ENCODE peak calls at places on chromosomes 2 and 18, in ten cellular contexts. One of them, this sample, is unnamed.

GRCh38 chr18:449374-449773 is 51.1 kb downstream of the COLEC12 start:
- DNase-seq in omental fat pad: no peak
- DNase-seq in activated T-cell treated with anti-CD3 and anti-CD28 coated beads for 1 hour: no peak
- DNase-seq in ACHN: no peak
- DNase-seq in stimulated activated naive CD8-positive, alpha-beta T cell treated with anti-CD3 and anti-CD28 coated beads, Interleukin-15, Interleukin-2, amounts not matched to agents 100 U/mL and 50 U/mL, for 24 hours: no peak
- DNase-seq in tibial artery: no peak
- DNase-seq in stimulated activated CD8-positive, alpha-beta memory T cell treated with anti-CD3 and anti-CD28 coated beads, Interleukin-15, amount 100 ng/mL, for 4 hours: no peak
- DNase-seq in OCI-LY7: no peak
- DNase-seq in HT1080: no peak
- DNase-seq in stomach: peak
- DNase-seq in this sample: no peak

GRCh38 chr2:241935314-241935713 is 65.8 kb downstream of the RTP5 start:
- DNase-seq in OCI-LY7: no peak
- DNase-seq in stimulated activated CD8-positive, alpha-beta memory T cell treated with anti-CD3 and anti-CD28 coated beads, Interleukin-15, amount 100 ng/mL, for 4 hours: no peak
- DNase-seq in activated T-cell treated with anti-CD3 and anti-CD28 coated beads for 1 hour: no peak
- DNase-seq in omental fat pad: no peak
- DNase-seq in stomach: no peak
- DNase-seq in tibial artery: no peak
- DNase-seq in stimulated activated naive CD8-positive, alpha-beta T cell treated with anti-CD3 and anti-CD28 coated beads, Interleukin-15, Interleukin-2, amounts not matched to agents 100 U/mL and 50 U/mL, for 24 hours: no peak
- DNase-seq in ACHN: no peak
- DNase-seq in HT1080: peak
- DNase-seq in this sample: peak

GRCh38 chr18:67916142-67916541 is 399.6 kb upstream of the DSEL start:
- DNase-seq in stimulated activated naive CD8-positive, alpha-beta T cell treated with anti-CD3 and anti-CD28 coated beads, Interleukin-15, Interleukin-2, amounts not matched to agents 100 U/mL and 50 U/mL, for 24 hours: no peak
- DNase-seq in omental fat pad: no peak
- DNase-seq in tibial artery: no peak
- DNase-seq in activated T-cell treated with anti-CD3 and anti-CD28 coated beads for 1 hour: no peak
- DNase-seq in ACHN: no peak
- DNase-seq in stomach: no peak
- DNase-seq in HT1080: no peak
- DNase-seq in OCI-LY7: no peak
- DNase-seq in stimulated activated CD8-positive, alpha-beta memory T cell treated with anti-CD3 and anti-CD28 coated beads, Interleukin-15, amount 100 ng/mL, for 4 hours: no peak
- DNase-seq in this sample: no peak

GRCh38 chr18:75075016-75075305 is 134.0 kb downstream of the PTGR3 start:
- DNase-seq in activated T-cell treated with anti-CD3 and anti-CD28 coated beads for 1 hour: no peak
- DNase-seq in HT1080: no peak
- DNase-seq in stomach: no peak
- DNase-seq in omental fat pad: no peak
- DNase-seq in OCI-LY7: no peak
- DNase-seq in ACHN: no peak
- DNase-seq in tibial artery: no peak
- DNase-seq in stimulated activated naive CD8-positive, alpha-beta T cell treated with anti-CD3 and anti-CD28 coated beads, Interleukin-15, Interleukin-2, amounts not matched to agents 100 U/mL and 50 U/mL, for 24 hours: no peak
- DNase-seq in stimulated activated CD8-positive, alpha-beta memory T cell treated with anti-CD3 and anti-CD28 coated beads, Interleukin-15, amount 100 ng/mL, for 4 hours: no peak
- DNase-seq in this sample: no peak

GRCh38 chr2:67216881-67217280 is 180.3 kb upstream of the ETAA1 start:
- DNase-seq in tibial artery: no peak
- DNase-seq in activated T-cell treated with anti-CD3 and anti-CD28 coated beads for 1 hour: no peak
- DNase-seq in stomach: no peak
- DNase-seq in omental fat pad: no peak
- DNase-seq in OCI-LY7: no peak
- DNase-seq in ACHN: no peak
- DNase-seq in stimulated activated CD8-positive, alpha-beta memory T cell treated with anti-CD3 and anti-CD28 coated beads, Interleukin-15, amount 100 ng/mL, for 4 hours: no peak
- DNase-seq in stimulated activated naive CD8-positive, alpha-beta T cell treated with anti-CD3 and anti-CD28 coated beads, Interleukin-15, Interleukin-2, amounts not matched to agents 100 U/mL and 50 U/mL, for 24 hours: no peak
- DNase-seq in HT1080: no peak
- DNase-seq in this sample: no peak

GRCh38 chr2:182379235-182379634 is 47.6 kb downstream of the PDE1A start:
- DNase-seq in activated T-cell treated with anti-CD3 and anti-CD28 coated beads for 1 hour: no peak
- DNase-seq in ACHN: no peak
- DNase-seq in OCI-LY7: no peak
- DNase-seq in omental fat pad: no peak
- DNase-seq in stimulated activated CD8-positive, alpha-beta memory T cell treated with anti-CD3 and anti-CD28 coated beads, Interleukin-15, amount 100 ng/mL, for 4 hours: no peak
- DNase-seq in stimulated activated naive CD8-positive, alpha-beta T cell treated with anti-CD3 and anti-CD28 coated beads, Interleukin-15, Interleukin-2, amounts not matched to agents 100 U/mL and 50 U/mL, for 24 hours: no peak
- DNase-seq in HT1080: no peak
- DNase-seq in stomach: no peak
- DNase-seq in tibial artery: no peak
- DNase-seq in this sample: no peak

GRCh38 chr18:78696698-78697435 is 282.8 kb upstream of the SALL3 start:
- DNase-seq in tibial artery: no peak
- DNase-seq in stimulated activated CD8-positive, alpha-beta memory T cell treated with anti-CD3 and anti-CD28 coated beads, Interleukin-15, amount 100 ng/mL, for 4 hours: no peak
- DNase-seq in stomach: no peak
- DNase-seq in stimulated activated naive CD8-positive, alpha-beta T cell treated with anti-CD3 and anti-CD28 coated beads, Interleukin-15, Interleukin-2, amounts not matched to agents 100 U/mL and 50 U/mL, for 24 hours: no peak
- DNase-seq in HT1080: no peak
- DNase-seq in activated T-cell treated with anti-CD3 and anti-CD28 coated beads for 1 hour: no peak
- DNase-seq in omental fat pad: no peak
- DNase-seq in OCI-LY7: no peak
- DNase-seq in ACHN: no peak
- DNase-seq in this sample: no peak

GRCh38 chr18:31680836-31681568 is 3.4 kb downstream of the B4GALT6 start:
- DNase-seq in stimulated activated CD8-positive, alpha-beta memory T cell treated with anti-CD3 and anti-CD28 coated beads, Interleukin-15, amount 100 ng/mL, for 4 hours: no peak
- DNase-seq in HT1080: peak
- DNase-seq in ACHN: peak
- DNase-seq in stomach: no peak
- DNase-seq in stimulated activated naive CD8-positive, alpha-beta T cell treated with anti-CD3 and anti-CD28 coated beads, Interleukin-15, Interleukin-2, amounts not matched to agents 100 U/mL and 50 U/mL, for 24 hours: no peak
- DNase-seq in tibial artery: no peak
- DNase-seq in activated T-cell treated with anti-CD3 and anti-CD28 coated beads for 1 hour: no peak
- DNase-seq in OCI-LY7: peak
- DNase-seq in omental fat pad: no peak
- DNase-seq in this sample: no peak

GRCh38 chr18:39627936-39628335 is 2062.3 kb upstream of the CELF4 start:
- DNase-seq in HT1080: no peak
- DNase-seq in stimulated activated naive CD8-positive, alpha-beta T cell treated with anti-CD3 and anti-CD28 coated beads, Interleukin-15, Interleukin-2, amounts not matched to agents 100 U/mL and 50 U/mL, for 24 hours: no peak
- DNase-seq in tibial artery: no peak
- DNase-seq in activated T-cell treated with anti-CD3 and anti-CD28 coated beads for 1 hour: no peak
- DNase-seq in OCI-LY7: no peak
- DNase-seq in stimulated activated CD8-positive, alpha-beta memory T cell treated with anti-CD3 and anti-CD28 coated beads, Interleukin-15, amount 100 ng/mL, for 4 hours: no peak
- DNase-seq in stomach: no peak
- DNase-seq in ACHN: no peak
- DNase-seq in omental fat pad: no peak
- DNase-seq in this sample: no peak

GRCh38 chr2:69253893-69254292 is 133.1 kb downstream of the GFPT1 start:
- DNase-seq in OCI-LY7: no peak
- DNase-seq in omental fat pad: no peak
- DNase-seq in ACHN: peak
- DNase-seq in stimulated activated CD8-positive, alpha-beta memory T cell treated with anti-CD3 and anti-CD28 coated beads, Interleukin-15, amount 100 ng/mL, for 4 hours: no peak
- DNase-seq in tibial artery: peak
- DNase-seq in stimulated activated naive CD8-positive, alpha-beta T cell treated with anti-CD3 and anti-CD28 coated beads, Interleukin-15, Interleukin-2, amounts not matched to agents 100 U/mL and 50 U/mL, for 24 hours: no peak
- DNase-seq in stomach: no peak
- DNase-seq in HT1080: peak
- DNase-seq in activated T-cell treated with anti-CD3 and anti-CD28 coated beads for 1 hour: no peak
- DNase-seq in this sample: peak

GRCh38 chr18:22559414-22560282 is 141.9 kb upstream of the CTAGE1 start:
- DNase-seq in ACHN: peak
- DNase-seq in stimulated activated CD8-positive, alpha-beta memory T cell treated with anti-CD3 and anti-CD28 coated beads, Interleukin-15, amount 100 ng/mL, for 4 hours: no peak
- DNase-seq in tibial artery: peak
- DNase-seq in stomach: peak
- DNase-seq in stimulated activated naive CD8-positive, alpha-beta T cell treated with anti-CD3 and anti-CD28 coated beads, Interleukin-15, Interleukin-2, amounts not matched to agents 100 U/mL and 50 U/mL, for 24 hours: peak
- DNase-seq in activated T-cell treated with anti-CD3 and anti-CD28 coated beads for 1 hour: no peak
- DNase-seq in HT1080: no peak
- DNase-seq in omental fat pad: no peak
- DNase-seq in OCI-LY7: no peak
- DNase-seq in this sample: no peak

GRCh38 chr2:183807870-183808269 is 683.6 kb downstream of the NUP35 start:
- DNase-seq in tibial artery: no peak
- DNase-seq in omental fat pad: no peak
- DNase-seq in stimulated activated CD8-positive, alpha-beta memory T cell treated with anti-CD3 and anti-CD28 coated beads, Interleukin-15, amount 100 ng/mL, for 4 hours: no peak
- DNase-seq in ACHN: no peak
- DNase-seq in activated T-cell treated with anti-CD3 and anti-CD28 coated beads for 1 hour: no peak
- DNase-seq in HT1080: no peak
- DNase-seq in stomach: no peak
- DNase-seq in OCI-LY7: no peak
- DNase-seq in stimulated activated naive CD8-positive, alpha-beta T cell treated with anti-CD3 and anti-CD28 coated beads, Interleukin-15, Interleukin-2, amounts not matched to agents 100 U/mL and 50 U/mL, for 24 hours: no peak
- DNase-seq in this sample: no peak

GRCh38 chr2:209688388-209688787 is 83.2 kb upstream of the UNC80 start:
- DNase-seq in activated T-cell treated with anti-CD3 and anti-CD28 coated beads for 1 hour: no peak
- DNase-seq in omental fat pad: no peak
- DNase-seq in stimulated activated naive CD8-positive, alpha-beta T cell treated with anti-CD3 and anti-CD28 coated beads, Interleukin-15, Interleukin-2, amounts not matched to agents 100 U/mL and 50 U/mL, for 24 hours: no peak
- DNase-seq in stomach: no peak
- DNase-seq in ACHN: peak
- DNase-seq in HT1080: peak
- DNase-seq in OCI-LY7: no peak
- DNase-seq in stimulated activated CD8-positive, alpha-beta memory T cell treated with anti-CD3 and anti-CD28 coated beads, Interleukin-15, amount 100 ng/mL, for 4 hours: no peak
- DNase-seq in tibial artery: no peak
- DNase-seq in this sample: no peak

GRCh38 chr2:206368933-206369569 is 74.3 kb upstream of the ADAM23 start:
- DNase-seq in OCI-LY7: no peak
- DNase-seq in stomach: no peak
- DNase-seq in stimulated activated naive CD8-positive, alpha-beta T cell treated with anti-CD3 and anti-CD28 coated beads, Interleukin-15, Interleukin-2, amounts not matched to agents 100 U/mL and 50 U/mL, for 24 hours: no peak
- DNase-seq in stimulated activated CD8-positive, alpha-beta memory T cell treated with anti-CD3 and anti-CD28 coated beads, Interleukin-15, amount 100 ng/mL, for 4 hours: no peak
- DNase-seq in HT1080: no peak
- DNase-seq in activated T-cell treated with anti-CD3 and anti-CD28 coated beads for 1 hour: no peak
- DNase-seq in tibial artery: no peak
- DNase-seq in omental fat pad: no peak
- DNase-seq in ACHN: no peak
- DNase-seq in this sample: no peak

GRCh38 chr2:113838744-113839444 is 51.0 kb upstream of the ACTR3 start:
- DNase-seq in stimulated activated naive CD8-positive, alpha-beta T cell treated with anti-CD3 and anti-CD28 coated beads, Interleukin-15, Interleukin-2, amounts not matched to agents 100 U/mL and 50 U/mL, for 24 hours: no peak
- DNase-seq in activated T-cell treated with anti-CD3 and anti-CD28 coated beads for 1 hour: no peak
- DNase-seq in HT1080: no peak
- DNase-seq in stomach: no peak
- DNase-seq in stimulated activated CD8-positive, alpha-beta memory T cell treated with anti-CD3 and anti-CD28 coated beads, Interleukin-15, amount 100 ng/mL, for 4 hours: no peak
- DNase-seq in omental fat pad: no peak
- DNase-seq in OCI-LY7: no peak
- DNase-seq in tibial artery: no peak
- DNase-seq in ACHN: no peak
- DNase-seq in this sample: no peak

GRCh38 chr18:6741290-6741689 is 11.8 kb downstream of the ARHGAP28 start:
- DNase-seq in OCI-LY7: no peak
- DNase-seq in tibial artery: peak
- DNase-seq in stimulated activated CD8-positive, alpha-beta memory T cell treated with anti-CD3 and anti-CD28 coated beads, Interleukin-15, amount 100 ng/mL, for 4 hours: no peak
- DNase-seq in ACHN: peak
- DNase-seq in stomach: no peak
- DNase-seq in activated T-cell treated with anti-CD3 and anti-CD28 coated beads for 1 hour: no peak
- DNase-seq in omental fat pad: no peak
- DNase-seq in stimulated activated naive CD8-positive, alpha-beta T cell treated with anti-CD3 and anti-CD28 coated beads, Interleukin-15, Interleukin-2, amounts not matched to agents 100 U/mL and 50 U/mL, for 24 hours: no peak
- DNase-seq in HT1080: peak
- DNase-seq in this sample: peak

GRCh38 chr2:228600265-228600664 is 418.8 kb upstream of the SPHKAP start:
- DNase-seq in stimulated activated naive CD8-positive, alpha-beta T cell treated with anti-CD3 and anti-CD28 coated beads, Interleukin-15, Interleukin-2, amounts not matched to agents 100 U/mL and 50 U/mL, for 24 hours: no peak
- DNase-seq in activated T-cell treated with anti-CD3 and anti-CD28 coated beads for 1 hour: no peak
- DNase-seq in HT1080: peak
- DNase-seq in OCI-LY7: no peak
- DNase-seq in stomach: no peak
- DNase-seq in omental fat pad: no peak
- DNase-seq in ACHN: no peak
- DNase-seq in tibial artery: no peak
- DNase-seq in stimulated activated CD8-positive, alpha-beta memory T cell treated with anti-CD3 and anti-CD28 coated beads, Interleukin-15, amount 100 ng/mL, for 4 hours: no peak
- DNase-seq in this sample: peak

GRCh38 chr2:17301437-17301836 is 216.8 kb downstream of the RAD51AP2 start:
- DNase-seq in tibial artery: no peak
- DNase-seq in activated T-cell treated with anti-CD3 and anti-CD28 coated beads for 1 hour: no peak
- DNase-seq in stomach: no peak
- DNase-seq in stimulated activated CD8-positive, alpha-beta memory T cell treated with anti-CD3 and anti-CD28 coated beads, Interleukin-15, amount 100 ng/mL, for 4 hours: no peak
- DNase-seq in omental fat pad: no peak
- DNase-seq in stimulated activated naive CD8-positive, alpha-beta T cell treated with anti-CD3 and anti-CD28 coated beads, Interleukin-15, Interleukin-2, amounts not matched to agents 100 U/mL and 50 U/mL, for 24 hours: no peak
- DNase-seq in ACHN: no peak
- DNase-seq in OCI-LY7: no peak
- DNase-seq in HT1080: no peak
- DNase-seq in this sample: no peak

GRCh38 chr2:215969131-215969841 is 44.1 kb downstream of the MREG start:
- DNase-seq in tibial artery: no peak
- DNase-seq in activated T-cell treated with anti-CD3 and anti-CD28 coated beads for 1 hour: no peak
- DNase-seq in omental fat pad: no peak
- DNase-seq in stimulated activated naive CD8-positive, alpha-beta T cell treated with anti-CD3 and anti-CD28 coated beads, Interleukin-15, Interleukin-2, amounts not matched to agents 100 U/mL and 50 U/mL, for 24 hours: no peak
- DNase-seq in OCI-LY7: no peak
- DNase-seq in ACHN: peak
- DNase-seq in stimulated activated CD8-positive, alpha-beta memory T cell treated with anti-CD3 and anti-CD28 coated beads, Interleukin-15, amount 100 ng/mL, for 4 hours: no peak
- DNase-seq in HT1080: no peak
- DNase-seq in stomach: no peak
- DNase-seq in this sample: no peak

GRCh38 chr18:54774971-54775665 is 53.2 kb upstream of the RAB27B start:
- DNase-seq in omental fat pad: no peak
- DNase-seq in stimulated activated naive CD8-positive, alpha-beta T cell treated with anti-CD3 and anti-CD28 coated beads, Interleukin-15, Interleukin-2, amounts not matched to agents 100 U/mL and 50 U/mL, for 24 hours: no peak
- DNase-seq in OCI-LY7: no peak
- DNase-seq in stimulated activated CD8-positive, alpha-beta memory T cell treated with anti-CD3 and anti-CD28 coated beads, Interleukin-15, amount 100 ng/mL, for 4 hours: no peak
- DNase-seq in ACHN: no peak
- DNase-seq in activated T-cell treated with anti-CD3 and anti-CD28 coated beads for 1 hour: no peak
- DNase-seq in HT1080: no peak
- DNase-seq in tibial artery: no peak
- DNase-seq in stomach: no peak
- DNase-seq in this sample: no peak

GRCh38 chr2:127371037-127371436 is 16.7 kb downstream of the MAP3K2 start:
- DNase-seq in omental fat pad: no peak
- DNase-seq in stomach: no peak
- DNase-seq in stimulated activated naive CD8-positive, alpha-beta T cell treated with anti-CD3 and anti-CD28 coated beads, Interleukin-15, Interleukin-2, amounts not matched to agents 100 U/mL and 50 U/mL, for 24 hours: no peak
- DNase-seq in stimulated activated CD8-positive, alpha-beta memory T cell treated with anti-CD3 and anti-CD28 coated beads, Interleukin-15, amount 100 ng/mL, for 4 hours: no peak
- DNase-seq in HT1080: no peak
- DNase-seq in ACHN: no peak
- DNase-seq in activated T-cell treated with anti-CD3 and anti-CD28 coated beads for 1 hour: no peak
- DNase-seq in tibial artery: peak
- DNase-seq in OCI-LY7: no peak
- DNase-seq in this sample: no peak

This sample was measured in AG04449.